ENCODE peak calls at places on chromosome 22, in five cellular contexts. One of them, this sample, is unnamed.

GRCh38 chr22:30390974-30391691 is 3.9 kb upstream of the RNF215 start:
- DNase-seq in H1: peak; percentile 71
- DNase-seq in NCI-H1105: peak; percentile 51
- DNase-seq in A549: peak; percentile 68
- DNase-seq in left colon: peak; percentile 87
- DNase-seq in this sample: peak; percentile 54

GRCh38 chr22:49733631-49734030 is 94.0 kb downstream of the BRD1 start:
- DNase-seq in H1: no peak
- DNase-seq in NCI-H1105: no peak
- DNase-seq in A549: no peak
- DNase-seq in left colon: no peak
- DNase-seq in this sample: no peak

GRCh38 chr22:50261615-50262459 is at the start of gene MAPK12:
- DNase-seq in H1: peak; percentile 76
- DNase-seq in NCI-H1105: no peak
- DNase-seq in A549: no peak
- DNase-seq in left colon: no peak
- DNase-seq in this sample: no peak

GRCh38 chr22:32164084-32164894 is 5.2 kb upstream of the C22orf42 start:
- DNase-seq in H1: no peak
- DNase-seq in NCI-H1105: no peak
- DNase-seq in A549: no peak
- DNase-seq in left colon: no peak
- DNase-seq in this sample: no peak

GRCh38 chr22:30605449-30606110 is 1.4 kb upstream of the TCN2 start:
- DNase-seq in H1: peak; percentile 63
- DNase-seq in NCI-H1105: peak; percentile 3
- DNase-seq in A549: peak; percentile 69
- DNase-seq in left colon: peak; percentile 79
- DNase-seq in this sample: peak; percentile 58

GRCh38 chr22:19636696-19637355 is 77.5 kb upstream of the SEPTIN5 start:
- DNase-seq in H1: no peak
- DNase-seq in NCI-H1105: no peak
- DNase-seq in A549: no peak
- DNase-seq in left colon: no peak
- DNase-seq in this sample: no peak

GRCh38 chr22:27885977-27886842 is 32.8 kb downstream of the PITPNB start:
- DNase-seq in H1: peak; percentile 57
- DNase-seq in NCI-H1105: no peak
- DNase-seq in A549: peak; percentile 10
- DNase-seq in left colon: peak; percentile 32
- DNase-seq in this sample: no peak

GRCh38 chr22:39518996-39519680 is 1.2 kb upstream of the ATF4 start:
- DNase-seq in H1: no peak
- DNase-seq in NCI-H1105: no peak
- DNase-seq in A549: no peak
- DNase-seq in left colon: peak; percentile 56
- DNase-seq in this sample: no peak

GRCh38 chr22:19774628-19775027 is 14.1 kb downstream of the TBX1 start:
- DNase-seq in H1: no peak
- DNase-seq in NCI-H1105: no peak
- DNase-seq in A549: no peak
- DNase-seq in left colon: no peak
- DNase-seq in this sample: no peak

GRCh38 chr22:49300241-49300640 is 527.4 kb downstream of the BRD1 start:
- DNase-seq in H1: no peak
- DNase-seq in NCI-H1105: no peak
- DNase-seq in A549: no peak
- DNase-seq in left colon: no peak
- DNase-seq in this sample: no peak

GRCh38 chr22:23499845-23500500 is 80.1 kb downstream of the IGLL1 start:
- DNase-seq in H1: no peak
- DNase-seq in NCI-H1105: no peak
- DNase-seq in A549: no peak
- DNase-seq in left colon: no peak
- DNase-seq in this sample: no peak

GRCh38 chr22:37544955-37545702 is 15.2 kb upstream of the CDC42EP1 start:
- DNase-seq in H1: peak; percentile 95
- DNase-seq in NCI-H1105: no peak
- DNase-seq in A549: peak; percentile 73
- DNase-seq in left colon: peak; percentile 87
- DNase-seq in this sample: peak; percentile 55

GRCh38 chr22:26474687-26475086 is 8.9 kb downstream of the HPS4 start:
- DNase-seq in H1: no peak
- DNase-seq in NCI-H1105: no peak
- DNase-seq in A549: no peak
- DNase-seq in left colon: no peak
- DNase-seq in this sample: no peak

GRCh38 chr22:37507731-37508130 is 11.5 kb downstream of the CARD10 start:
- DNase-seq in H1: no peak
- DNase-seq in NCI-H1105: no peak
- DNase-seq in A549: no peak
- DNase-seq in left colon: no peak
- DNase-seq in this sample: no peak

GRCh38 chr22:23856721-23857605 is 712 bp upstream of the SLC2A11 start:
- DNase-seq in H1: peak; percentile 72
- DNase-seq in NCI-H1105: peak; percentile 13
- DNase-seq in A549: no peak
- DNase-seq in left colon: peak; percentile 62
- DNase-seq in this sample: no peak

GRCh38 chr22:40289991-40290459 is 56.3 kb upstream of the ADSL start:
- DNase-seq in H1: no peak
- DNase-seq in NCI-H1105: no peak
- DNase-seq in A549: no peak
- DNase-seq in left colon: peak; percentile 38
- DNase-seq in this sample: no peak

GRCh38 chr22:35547993-35548761 is 7.5 kb downstream of the RASD2 start:
- DNase-seq in H1: peak; percentile 78
- DNase-seq in NCI-H1105: no peak
- DNase-seq in A549: no peak
- DNase-seq in left colon: no peak
- DNase-seq in this sample: no peak

GRCh38 chr22:36301851-36302250 is 48.9 kb downstream of the APOL1 start:
- DNase-seq in H1: no peak
- DNase-seq in NCI-H1105: no peak
- DNase-seq in A549: no peak
- DNase-seq in left colon: no peak
- DNase-seq in this sample: no peak

GRCh38 chr22:25797891-25798290 is 55.9 kb downstream of the MYO18B start:
- DNase-seq in H1: no peak
- DNase-seq in NCI-H1105: peak; percentile 69
- DNase-seq in A549: no peak
- DNase-seq in left colon: no peak
- DNase-seq in this sample: no peak

GRCh38 chr22:42984814-42985540 is 30.0 kb downstream of the PACSIN2 start:
- DNase-seq in H1: no peak
- DNase-seq in NCI-H1105: no peak
- DNase-seq in A549: no peak
- DNase-seq in left colon: no peak
- DNase-seq in this sample: no peak

GRCh38 chr22:23219787-23220484 is 39.6 kb downstream of the BCR start:
- DNase-seq in H1: no peak
- DNase-seq in NCI-H1105: no peak
- DNase-seq in A549: no peak
- DNase-seq in left colon: peak; percentile 48
- DNase-seq in this sample: no peak

GRCh38 chr22:26168199-26168915 is 905 bp upstream of the SEZ6L start:
- DNase-seq in H1: peak; percentile 55
- DNase-seq in NCI-H1105: no peak
- DNase-seq in A549: no peak
- DNase-seq in left colon: no peak
- DNase-seq in this sample: no peak

GRCh38 chr22:32079110-32080089 is 36.3 kb downstream of the SLC5A1 start:
- DNase-seq in H1: no peak
- DNase-seq in NCI-H1105: no peak
- DNase-seq in A549: peak; percentile 69
- DNase-seq in left colon: peak; percentile 11
- DNase-seq in this sample: peak; percentile 19

GRCh38 chr22:30444632-30445437 is 19.3 kb downstream of the MTFP1 start:
- DNase-seq in H1: peak; percentile 91
- DNase-seq in NCI-H1105: peak; percentile 52
- DNase-seq in A549: peak; percentile 62
- DNase-seq in left colon: peak; percentile 43
- DNase-seq in this sample: peak; percentile 42